ENCODE peak calls at places on chromosomes 12 and 14, in five cellular contexts. Q is HCT116, A is GM12878, K is K562, P is WTC11. G is an unnamed sample.

GRCh38 chr14:99716850-99717681 is 33.0 kb downstream of the CYP46A1 start:
- DNase-seq in Q (no peak), A (no peak), P (no peak), K (no peak), G (peak)

GRCh38 chr14:105070760-105071137 is 5.5 kb upstream of the GPR132 start:
- DNase-seq in K (no peak), A (peak), Q (no peak), P (no peak), G (no peak)

GRCh38 chr14:38127356-38127755 is 80.3 kb upstream of the SSTR1 start:
- DNase-seq in Q (no peak), P (no peak), A (no peak), K (no peak), G (no peak)

GRCh38 chr14:91901449-91902250 is 34.3 kb upstream of the TC2N start:
- DNase-seq in K (no peak), P (no peak), A (no peak), Q (no peak), G (no peak)

GRCh38 chr12:12716151-12716844 is 870 bp upstream of the CDKN1B start:
- DNase-seq in Q (no peak), P (no peak), A (no peak), K (no peak), G (no peak)

GRCh38 chr12:68530965-68531364 is 79.7 kb upstream of the RAP1B start:
- DNase-seq in P (no peak), Q (no peak), K (no peak), A (no peak), G (no peak)

GRCh38 chr12:76790564-76791552 is 26.9 kb downstream of the ZDHHC17 start:
- DNase-seq in P (no peak), K (peak), Q (peak), A (no peak), G (peak)

GRCh38 chr14:84643438-84643837 is 886.5 kb upstream of the FLRT2 start:
- DNase-seq in A (no peak), Q (no peak), K (no peak), P (no peak), G (no peak)

GRCh38 chr14:76349993-76350392 is 25.9 kb upstream of the ESRRB start:
- DNase-seq in P (no peak), A (no peak), Q (no peak), K (no peak), G (no peak)

GRCh38 chr12:131434208-131435125 is 276.4 kb upstream of the SFSWAP start:
- DNase-seq in A (no peak), Q (no peak), P (no peak), K (peak), G (no peak)

GRCh38 chr14:106185837-106186233 is 659.5 kb downstream of the TMEM121 start:
- DNase-seq in A (no peak), Q (no peak), K (peak), P (no peak), G (no peak)

GRCh38 chr12:106945261-106945851 is 10.4 kb upstream of the TMEM263 start:
- DNase-seq in K (peak), Q (no peak), P (no peak), A (no peak), G (no peak)

GRCh38 chr12:132776816-132777568 is 15.4 kb upstream of the ANKLE2 start:
- DNase-seq in A (no peak), Q (no peak), K (no peak), P (no peak), G (no peak)

GRCh38 chr14:100581228-100582145 is 5.7 kb downstream of the BEGAIN start:
- DNase-seq in P (peak), Q (no peak), A (no peak), K (no peak), G (no peak)

GRCh38 chr12:95205685-95206084 is 11.6 kb downstream of the FGD6 start:
- DNase-seq in P (no peak), Q (no peak), A (no peak), K (peak), G (no peak)

GRCh38 chr14:32639208-32639607 is 299.5 kb upstream of the NPAS3 start:
- DNase-seq in K (no peak), P (no peak), A (no peak), Q (no peak), G (no peak)

GRCh38 chr14:30296956-30297405 is 262.0 kb upstream of the G2E3 start:
- DNase-seq in P (no peak), K (peak), A (no peak), Q (no peak), G (no peak)

GRCh38 chr14:61739133-61739532 is 23.1 kb upstream of the SNAPC1 start:
- DNase-seq in P (no peak), K (no peak), A (no peak), Q (no peak), G (no peak)

GRCh38 chr12:25124493-25124892 is 70.5 kb downstream of the DNAI7 start:
- DNase-seq in K (no peak), Q (no peak), P (no peak), A (no peak), G (no peak)

GRCh38 chr12:89247541-89247942 is 104.8 kb downstream of the DUSP6 start:
- DNase-seq in P (no peak), A (no peak), K (no peak), Q (peak), G (no peak)

GRCh38 chr12:122225683-122226365 is at the start of gene DIABLO:
- DNase-seq in P (peak), A (peak), K (peak), Q (peak), G (peak)

GRCh38 chr12:32983332-32983731 is 86.8 kb upstream of the PKP2 start:
- DNase-seq in A (no peak), P (no peak), Q (no peak), K (peak), G (no peak)

GRCh38 chr12:17215754-17216153 is 609.8 kb upstream of the LMO3 start:
- DNase-seq in A (no peak), P (no peak), Q (peak), K (no peak), G (no peak)

GRCh38 chr12:124829708-124830304 is 33.9 kb downstream of the SCARB1 start:
- DNase-seq in K (peak), A (no peak), P (no peak), Q (no peak), G (no peak)

GRCh38 chr14:23097786-23098185 is 2.5 kb downstream of the C14orf119 start:
- DNase-seq in K (peak), P (no peak), A (no peak), Q (no peak), G (no peak)
- TF ChIP-seq SP1 in K (no peak), P (no peak), A (no peak), Q (no peak), G (no peak)

GRCh38 chr12:112418596-112419268 is at the start of gene PTPN11:
- DNase-seq in P (peak), Q (peak), K (peak), A (no peak), G (peak)

GRCh38 chr12:112420740-112421139 is 2.0 kb downstream of the PTPN11 start:
- DNase-seq in K (no peak), A (no peak), Q (no peak), P (no peak), G (no peak)

GRCh38 chr12:112421363-112421762 is 2.6 kb downstream of the PTPN11 start:
- DNase-seq in A (no peak), P (no peak), Q (no peak), K (no peak), G (no peak)

GRCh38 chr12:112418248-112418595 is 525 bp upstream of the PTPN11 start:
- DNase-seq in A (no peak), Q (no peak), P (peak), K (peak), G (no peak)

GRCh38 chr12:112419269-112420133 is 754 bp downstream of the PTPN11 start:
- DNase-seq in Q (no peak), A (no peak), K (peak), P (peak), G (peak)
- TF ChIP-seq SP1 in Q (no peak), A (no peak), K (peak), P (no peak), G (no peak)

GRCh38 chr12:127813147-127813546 is 453.8 kb upstream of the TMEM132C start:
- DNase-seq in K (no peak), P (no peak), Q (no peak), A (no peak), G (no peak)
- TF ChIP-seq SP1 in K (no peak), P (no peak), Q (no peak), A (no peak), G (no peak)

GRCh38 chr12:105554856-105555255 is 224.4 kb downstream of the C12orf75 start:
- DNase-seq in Q (no peak), P (no peak), K (no peak), A (no peak), G (no peak)
- TF ChIP-seq SP1 in Q (no peak), P (no peak), K (no peak), A (no peak), G (no peak)

DNA sequence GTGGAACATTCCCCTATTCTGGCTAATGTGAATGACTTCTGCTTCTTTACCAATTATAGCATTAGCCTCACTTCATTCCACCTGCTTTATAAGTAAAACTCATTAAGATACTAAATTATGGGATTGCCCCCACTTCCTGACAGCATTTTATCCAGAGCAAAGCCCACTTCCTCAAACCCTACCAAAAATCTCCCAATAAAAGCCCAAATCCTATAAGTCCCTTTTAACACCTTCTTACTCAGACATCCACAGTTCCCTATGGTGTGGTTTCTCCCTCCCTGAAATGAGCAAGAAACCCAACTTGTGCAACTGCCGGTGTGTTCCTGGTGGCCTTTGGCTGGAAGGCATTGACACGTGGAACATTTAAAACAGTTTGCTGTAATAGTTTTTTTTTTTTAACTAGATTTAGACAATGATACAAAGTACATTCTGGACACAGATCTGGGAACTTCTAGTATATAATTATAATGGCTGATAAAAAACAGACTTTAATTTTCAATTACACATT is 53.1 kb downstream of the BRMS1L start:
- DNase-seq in Q (no peak), A (no peak), K (no peak), P (no peak), G (no peak)
- TF ChIP-seq SP1 in Q (no peak), A (no peak), K (no peak), P (no peak), G (no peak)

G was measured in HEK293T.